ENCODE peak calls at places on chromosomes 1 and 21, in five cellular contexts. One of them, this sample, is unnamed.
A peak's percentile ranks its signal among the peaks of the same experiment; 100 is the strongest.

GRCh38 chr1:201371841-201372240 is 5.6 kb downstream of the TNNT2 start:
- DNase-seq in stomach: no peak
- DNase-seq in breast epithelium: no peak
- DNase-seq in heart left ventricle: no peak
- DNase-seq in GM12891: no peak
- DNase-seq in this sample: no peak

GRCh38 chr21:32333953-32334673 is 35.5 kb downstream of the MRAP start:
- DNase-seq in stomach: no peak
- DNase-seq in breast epithelium: no peak
- DNase-seq in heart left ventricle: no peak
- DNase-seq in GM12891: no peak
- DNase-seq in this sample: no peak

GRCh38 chr1:39507230-39507928 is 15.9 kb downstream of the BMP8A start:
- DNase-seq in stomach: no peak
- DNase-seq in breast epithelium: no peak
- DNase-seq in heart left ventricle: no peak
- DNase-seq in GM12891: no peak
- DNase-seq in this sample: no peak

GRCh38 chr1:62997849-62998248 is 213.9 kb downstream of the ATG4C start:
- DNase-seq in stomach: no peak
- DNase-seq in breast epithelium: no peak
- DNase-seq in heart left ventricle: no peak
- DNase-seq in GM12891: no peak
- DNase-seq in this sample: no peak

GRCh38 chr1:224582041-224582440 is 34.1 kb upstream of the CNIH3 start:
- DNase-seq in stomach: no peak
- DNase-seq in breast epithelium: no peak
- DNase-seq in heart left ventricle: no peak
- DNase-seq in GM12891: no peak
- DNase-seq in this sample: no peak

GRCh38 chr1:96882096-96882495 is 160.5 kb downstream of the PTBP2 start:
- DNase-seq in stomach: no peak
- DNase-seq in breast epithelium: no peak
- DNase-seq in heart left ventricle: no peak
- DNase-seq in GM12891: no peak
- DNase-seq in this sample: no peak

GRCh38 chr1:119702384-119702783 is 9.3 kb upstream of the PHGDH start:
- DNase-seq in stomach: no peak
- DNase-seq in breast epithelium: no peak
- DNase-seq in heart left ventricle: no peak
- DNase-seq in GM12891: no peak
- DNase-seq in this sample: no peak

GRCh38 chr1:107640207-107640606 is 324.8 kb downstream of the VAV3 start:
- DNase-seq in stomach: no peak
- DNase-seq in breast epithelium: no peak
- DNase-seq in heart left ventricle: no peak
- DNase-seq in GM12891: no peak
- DNase-seq in this sample: no peak

GRCh38 chr1:241102652-241103051 is 254.4 kb downstream of the RGS7 start:
- DNase-seq in stomach: no peak
- DNase-seq in breast epithelium: no peak
- DNase-seq in heart left ventricle: no peak
- DNase-seq in GM12891: no peak
- DNase-seq in this sample: no peak

GRCh38 chr1:157091186-157091585 is 8.4 kb downstream of the ETV3L start:
- DNase-seq in stomach: no peak
- DNase-seq in breast epithelium: no peak
- DNase-seq in heart left ventricle: no peak
- DNase-seq in GM12891: no peak
- DNase-seq in this sample: no peak

GRCh38 chr1:95584315-95584714 is 350.3 kb downstream of the RWDD3 start:
- DNase-seq in stomach: no peak
- DNase-seq in breast epithelium: no peak
- DNase-seq in heart left ventricle: no peak
- DNase-seq in GM12891: no peak
- DNase-seq in this sample: no peak

GRCh38 chr1:198199105-198199504 is 42.3 kb downstream of the NEK7 start:
- DNase-seq in stomach: no peak
- DNase-seq in breast epithelium: no peak
- DNase-seq in heart left ventricle: no peak
- DNase-seq in GM12891: no peak
- DNase-seq in this sample: no peak

GRCh38 chr1:212981025-212981495 is 30.7 kb downstream of the VASH2 start:
- DNase-seq in stomach: peak; percentile 37
- DNase-seq in breast epithelium: peak; percentile 63
- DNase-seq in heart left ventricle: peak; percentile 63
- DNase-seq in GM12891: no peak
- DNase-seq in this sample: no peak

GRCh38 chr1:236129315-236129714 is 13.0 kb upstream of the GPR137B start:
- DNase-seq in stomach: no peak
- DNase-seq in breast epithelium: no peak
- DNase-seq in heart left ventricle: no peak
- DNase-seq in GM12891: no peak
- DNase-seq in this sample: no peak

GRCh38 chr1:164707868-164708331 is 148.9 kb downstream of the PBX1 start:
- DNase-seq in stomach: peak; percentile 29
- DNase-seq in breast epithelium: no peak
- DNase-seq in heart left ventricle: no peak
- DNase-seq in GM12891: no peak
- DNase-seq in this sample: peak; percentile 56

GRCh38 chr21:27371065-27371464 is 404.2 kb upstream of the ADAMTS5 start:
- DNase-seq in stomach: no peak
- DNase-seq in breast epithelium: no peak
- DNase-seq in heart left ventricle: no peak
- DNase-seq in GM12891: no peak
- DNase-seq in this sample: no peak

GRCh38 chr1:84510668-84511067 is 4.3 kb upstream of the GNG5 start:
- DNase-seq in stomach: no peak
- DNase-seq in breast epithelium: no peak
- DNase-seq in heart left ventricle: no peak
- DNase-seq in GM12891: no peak
- DNase-seq in this sample: no peak

GRCh38 chr1:239308701-239309333 is 77.6 kb upstream of the CHRM3 start:
- DNase-seq in stomach: peak; percentile 67
- DNase-seq in breast epithelium: no peak
- DNase-seq in heart left ventricle: no peak
- DNase-seq in GM12891: peak; percentile 0
- DNase-seq in this sample: peak; percentile 30

GRCh38 chr1:150234647-150235435 is 1.1 kb downstream of the ANP32E start:
- DNase-seq in stomach: peak; percentile 77
- DNase-seq in breast epithelium: peak; percentile 82
- DNase-seq in heart left ventricle: peak; percentile 86
- DNase-seq in GM12891: peak; percentile 63
- DNase-seq in this sample: peak; percentile 88

GRCh38 chr1:221087919-221088318 is 208.7 kb downstream of the HLX start:
- DNase-seq in stomach: no peak
- DNase-seq in breast epithelium: no peak
- DNase-seq in heart left ventricle: no peak
- DNase-seq in GM12891: no peak
- DNase-seq in this sample: no peak

GRCh38 chr1:221093903-221094865 is 214.9 kb downstream of the HLX start:
- DNase-seq in stomach: no peak
- DNase-seq in breast epithelium: no peak
- DNase-seq in heart left ventricle: no peak
- DNase-seq in GM12891: no peak
- DNase-seq in this sample: no peak

GRCh38 chr1:221089803-221090202 is 210.6 kb downstream of the HLX start:
- DNase-seq in stomach: no peak
- DNase-seq in breast epithelium: no peak
- DNase-seq in heart left ventricle: no peak
- DNase-seq in GM12891: no peak
- DNase-seq in this sample: no peak

GRCh38 chr1:221085712-221086111 is 206.5 kb downstream of the HLX start:
- DNase-seq in stomach: no peak
- DNase-seq in breast epithelium: no peak
- DNase-seq in heart left ventricle: no peak
- DNase-seq in GM12891: no peak
- DNase-seq in this sample: no peak

GRCh38 chr1:221089273-221089672 is 210.0 kb downstream of the HLX start:
- DNase-seq in stomach: no peak
- DNase-seq in breast epithelium: no peak
- DNase-seq in heart left ventricle: no peak
- DNase-seq in GM12891: no peak
- DNase-seq in this sample: no peak
- TF ChIP-seq POLR2A in stomach: no peak
- TF ChIP-seq POLR2A in breast epithelium: no peak
- TF ChIP-seq POLR2A in heart left ventricle: no peak
- TF ChIP-seq POLR2A in GM12891: no peak
- TF ChIP-seq POLR2A in this sample: no peak

GRCh38 chr1:1462318-1462966 is 9.1 kb upstream of the ATAD3B start:
- DNase-seq in stomach: no peak
- DNase-seq in breast epithelium: peak; percentile 57
- DNase-seq in heart left ventricle: peak; percentile 59
- DNase-seq in GM12891: no peak
- DNase-seq in this sample: no peak
- TF ChIP-seq POLR2A in stomach: no peak
- TF ChIP-seq POLR2A in breast epithelium: no peak
- TF ChIP-seq POLR2A in heart left ventricle: no peak
- TF ChIP-seq POLR2A in GM12891: no peak
- TF ChIP-seq POLR2A in this sample: no peak

GRCh38 chr1:19437911-19438310 is 47.4 kb downstream of the CAPZB start:
- DNase-seq in stomach: peak; percentile 37
- DNase-seq in breast epithelium: no peak
- DNase-seq in heart left ventricle: peak; percentile 84
- DNase-seq in GM12891: no peak
- DNase-seq in this sample: no peak
- TF ChIP-seq POLR2A in stomach: no peak
- TF ChIP-seq POLR2A in breast epithelium: no peak
- TF ChIP-seq POLR2A in heart left ventricle: peak; percentile 32
- TF ChIP-seq POLR2A in GM12891: no peak
- TF ChIP-seq POLR2A in this sample: no peak

GRCh38 chr1:230747886-230748800 is 955 bp downstream of the CAPN9 start:
- DNase-seq in stomach: peak; percentile 92
- DNase-seq in breast epithelium: no peak
- DNase-seq in heart left ventricle: no peak
- DNase-seq in GM12891: no peak
- DNase-seq in this sample: no peak
- TF ChIP-seq POLR2A in stomach: no peak
- TF ChIP-seq POLR2A in breast epithelium: no peak
- TF ChIP-seq POLR2A in heart left ventricle: no peak
- TF ChIP-seq POLR2A in GM12891: no peak
- TF ChIP-seq POLR2A in this sample: no peak